ENCODE peak calls at places on chromosome 5, in four cellular contexts. S is G401; V is stimulated activated CD4-positive, alpha-beta T cell treated with anti-CD3 and anti-CD28 coated beads, Interleukin-15, amount 100 ng/mL, for 48 hours; K is LHCN-M2. W is an unnamed sample.

GRCh38 chr5:119327018-119327417 is 28.8 kb upstream of the TNFAIP8 start:
- DNase-seq in S (no peak), V (no peak), K (peak), W (peak)

GRCh38 chr5:132102101-132102701 is 28.6 kb downstream of the CSF2 start:
- DNase-seq in S (no peak), V (no peak), K (no peak), W (no peak)

GRCh38 chr5:127936439-127936972 is 147.1 kb upstream of the SLC12A2 start:
- DNase-seq in S (no peak), V (peak), K (no peak), W (no peak)

GRCh38 chr5:1955586-1955985 is 72.9 kb upstream of the IRX4 start:
- DNase-seq in S (no peak), V (no peak), K (no peak), W (no peak)

GRCh38 chr5:34866989-34867471 is 28.1 kb downstream of the TTC23L start:
- DNase-seq in S (no peak), V (no peak), K (no peak), W (no peak)

GRCh38 chr5:98498028-98498427 is 275.4 kb upstream of the RGMB start:
- DNase-seq in S (no peak), V (no peak), K (peak), W (no peak)

GRCh38 chr5:163135849-163136248 is 301.5 kb upstream of the CCNG1 start:
- DNase-seq in S (no peak), V (no peak), K (no peak), W (no peak)

GRCh38 chr5:116773926-116774325 is 199.3 kb upstream of the SEMA6A start:
- DNase-seq in S (no peak), V (no peak), K (no peak), W (no peak)

GRCh38 chr5:675876-676698 is 17.1 kb downstream of the TPPP start:
- DNase-seq in S (no peak), V (no peak), K (no peak), W (peak)